ENCODE peak calls at places on chromosomes 3 and 15, in eight cellular contexts. X, Y, A, S, N, G, D and I are unnamed samples.

GRCh38 chr3:127226946-127227842 is 34.3 kb downstream of the PRR23E start:
- DNase-seq in A (no peak), X (no peak), Y (no peak), D (no peak), N (no peak), S (no peak), G (peak), I (peak)

GRCh38 chr3:123459867-123460266 is 11.0 kb upstream of the ADCY5 start:
- DNase-seq in G (no peak), Y (no peak), A (no peak), D (peak), N (no peak), S (no peak), X (no peak), I (no peak)

GRCh38 chr15:63045438-63046278 is 3.1 kb downstream of the TPM1 start:
- DNase-seq in G (no peak), A (no peak), Y (no peak), D (no peak), S (no peak), N (no peak), X (no peak), I (peak)

GRCh38 chr3:122969585-122970453 is 57.7 kb downstream of the SEMA5B start:
- DNase-seq in N (no peak), G (no peak), D (no peak), Y (no peak), S (no peak), X (no peak), A (peak), I (peak)

GRCh38 chr3:31777092-31777491 is 204.0 kb downstream of the OSBPL10 start:
- DNase-seq in D (no peak), Y (no peak), S (no peak), G (no peak), N (no peak), A (no peak), X (no peak), I (peak)

GRCh38 chr15:37891754-37892368 is 42.6 kb upstream of the TMCO5A start:
- DNase-seq in G (peak), A (peak), Y (no peak), N (no peak), X (peak), D (peak), S (no peak), I (peak)

GRCh38 chr15:77851696-77852095 is 219.0 kb upstream of the LINGO1 start:
- DNase-seq in S (no peak), D (no peak), Y (no peak), G (peak), N (no peak), A (no peak), X (no peak), I (no peak)

GRCh38 chr3:127005864-127006500 is 23.1 kb downstream of the PLXNA1 start:
- DNase-seq in D (no peak), S (no peak), N (no peak), Y (no peak), G (no peak), X (no peak), A (peak), I (peak)

GRCh38 chr3:32313723-32314473 is 75.4 kb downstream of the CMTM8 start:
- DNase-seq in D (no peak), X (no peak), N (no peak), Y (no peak), S (no peak), G (no peak), A (peak), I (peak)

GRCh38 chr3:141486735-141487418 is at the start of gene RASA2:
- DNase-seq in Y (peak), D (peak), A (no peak), G (peak), N (no peak), S (peak), X (peak), I (peak)

GRCh38 chr15:81783586-81783985 is 262.2 kb downstream of the MEX3B start:
- DNase-seq in G (no peak), D (no peak), N (no peak), S (no peak), Y (no peak), X (no peak), A (no peak), I (no peak)

GRCh38 chr3:117630469-117630868 is 920.9 kb downstream of the TUSC7 start:
- DNase-seq in Y (no peak), S (no peak), N (no peak), A (no peak), X (no peak), D (no peak), G (no peak), I (no peak)

GRCh38 chr3:177131927-177132636 is 65.2 kb downstream of the TBL1XR1 start:
- DNase-seq in A (no peak), X (no peak), G (no peak), D (no peak), N (no peak), Y (no peak), S (no peak), I (no peak)

GRCh38 chr15:64877435-64877834 is 34.3 kb upstream of the ANKDD1A start:
- DNase-seq in S (peak), N (no peak), A (no peak), D (peak), G (no peak), Y (no peak), X (no peak), I (no peak)

GRCh38 chr3:99659032-99659431 is 20.6 kb downstream of the COL8A1 start:
- DNase-seq in G (no peak), S (no peak), A (peak), Y (no peak), N (no peak), D (no peak), X (no peak), I (peak)

GRCh38 chr3:32778389-32778788 is 39.4 kb upstream of the TRIM71 start:
- DNase-seq in N (no peak), Y (no peak), X (no peak), D (peak), S (no peak), G (no peak), A (no peak), I (no peak)

GRCh38 chr15:69576948-69577351 is 124.3 kb downstream of the RPLP1 start:
- DNase-seq in S (no peak), X (no peak), G (no peak), N (no peak), Y (no peak), D (no peak), A (no peak), I (no peak)

GRCh38 chr3:15858547-15859506 is 61.0 kb upstream of the ANKRD28 start:
- DNase-seq in N (no peak), S (peak), A (peak), X (peak), D (peak), Y (peak), G (peak), I (peak)

GRCh38 chr3:69143605-69144004 is 21.2 kb upstream of the LMOD3 start:
- DNase-seq in D (no peak), G (no peak), A (peak), X (no peak), Y (no peak), S (no peak), N (no peak), I (peak)

GRCh38 chr3:42693530-42693930 is 8.2 kb downstream of the KLHL40 start:
- DNase-seq in Y (no peak), D (no peak), X (no peak), N (no peak), S (no peak), G (no peak), A (no peak), I (no peak)
- H3K27ac ChIP-seq in Y (no peak), D (no peak), X (no peak), N (no peak), S (no peak), G (no peak), A (no peak), I (no peak)

GRCh38 chr15:42581272-42581730 is 5.9 kb downstream of the STARD9 start:
- DNase-seq in S (peak), D (peak), A (peak), G (peak), Y (peak), X (peak), N (peak), I (peak)
- TF ChIP-seq CTCF in S (no peak), D (no peak), A (peak), G (no peak), Y (no peak), X (no peak), N (no peak), I (no peak)

DNA sequence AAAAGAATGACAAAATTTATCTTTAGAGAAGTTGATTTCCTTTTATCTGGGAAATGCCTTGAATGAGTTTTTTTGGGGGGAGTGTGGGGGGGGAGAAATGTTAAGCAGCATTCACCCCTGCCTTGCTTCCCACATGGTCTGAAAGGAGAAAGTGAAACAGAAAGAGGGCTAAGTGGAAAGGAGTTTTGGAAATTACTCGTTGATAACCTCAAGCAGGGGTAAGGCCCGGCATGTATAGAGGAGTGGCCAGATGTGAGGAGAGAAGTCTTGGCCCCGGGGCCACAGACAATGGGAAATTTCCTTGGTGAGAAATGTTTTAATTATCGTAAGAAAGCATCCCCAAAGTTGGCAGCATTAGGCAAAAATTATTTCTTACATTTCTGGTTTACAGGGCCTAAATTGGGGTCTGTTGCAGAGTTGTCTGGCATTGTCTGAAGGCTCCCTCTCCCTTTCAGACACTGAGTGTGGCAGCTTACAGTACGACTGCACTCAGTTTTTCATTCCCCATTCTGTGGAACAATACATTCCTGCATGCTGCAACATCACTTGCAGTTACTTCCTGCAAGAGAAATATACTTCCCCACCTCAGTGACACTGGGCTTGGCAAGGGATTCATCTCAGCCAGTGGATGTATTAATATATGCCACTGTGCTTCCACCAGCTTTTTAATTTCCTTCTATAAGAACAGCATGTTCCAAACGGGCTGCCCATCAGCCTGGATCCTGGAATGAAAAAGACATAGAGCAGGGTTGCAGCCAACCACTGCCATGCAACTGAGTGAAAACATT is 23.3 kb downstream of the B3GALNT1 start:
- DNase-seq in Y (no peak), A (no peak), X (no peak), N (no peak), G (no peak), D (no peak), S (no peak), I (no peak)
- H3K27ac ChIP-seq in Y (no peak), A (no peak), X (no peak), N (no peak), G (no peak), D (no peak), S (no peak), I (no peak)

DNA sequence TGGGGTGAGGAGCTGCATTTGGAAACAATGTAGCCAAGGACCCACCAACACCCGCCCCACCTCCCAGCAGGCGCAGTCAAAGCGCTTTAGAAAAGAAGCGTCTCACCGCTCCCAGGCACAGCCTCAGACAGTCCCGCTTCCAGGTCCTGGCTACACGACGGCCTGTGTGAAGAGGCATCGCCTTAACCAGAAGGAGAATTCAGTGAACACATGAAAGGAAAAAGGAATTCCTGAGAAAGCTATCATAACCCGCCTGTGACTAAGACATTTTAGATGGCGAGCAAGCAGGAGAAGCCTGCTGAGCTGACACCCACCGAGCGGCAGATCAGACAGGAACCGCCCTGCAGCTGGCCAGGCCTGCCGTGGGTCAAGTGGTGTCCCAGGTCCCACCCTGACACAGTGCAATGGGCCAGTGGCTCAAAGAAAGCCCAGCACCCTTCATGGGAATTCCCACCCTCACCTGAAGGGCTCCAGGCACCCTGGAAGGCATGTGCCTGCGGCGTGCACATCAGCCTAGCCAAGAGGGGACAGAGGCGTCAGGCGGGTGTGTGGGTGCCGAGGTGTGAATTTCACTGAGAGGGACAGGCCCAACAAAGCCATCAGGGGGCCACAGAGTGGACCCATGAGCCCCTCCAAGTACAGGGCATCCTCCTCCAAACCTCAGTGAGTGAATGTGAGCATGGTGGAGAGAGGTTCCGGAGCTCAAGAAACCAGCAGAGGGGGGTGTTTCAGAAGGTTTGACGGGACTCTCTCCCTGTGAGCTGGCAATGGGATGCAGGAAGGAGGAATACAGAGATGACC is 144.8 kb downstream of the NSMCE3 start:
- DNase-seq in X (no peak), G (no peak), A (no peak), D (no peak), S (no peak), Y (no peak), N (no peak), I (peak)
- TF ChIP-seq CTCF in X (peak), G (peak), A (peak), D (no peak), S (no peak), Y (no peak), N (no peak), I (no peak)

DNA sequence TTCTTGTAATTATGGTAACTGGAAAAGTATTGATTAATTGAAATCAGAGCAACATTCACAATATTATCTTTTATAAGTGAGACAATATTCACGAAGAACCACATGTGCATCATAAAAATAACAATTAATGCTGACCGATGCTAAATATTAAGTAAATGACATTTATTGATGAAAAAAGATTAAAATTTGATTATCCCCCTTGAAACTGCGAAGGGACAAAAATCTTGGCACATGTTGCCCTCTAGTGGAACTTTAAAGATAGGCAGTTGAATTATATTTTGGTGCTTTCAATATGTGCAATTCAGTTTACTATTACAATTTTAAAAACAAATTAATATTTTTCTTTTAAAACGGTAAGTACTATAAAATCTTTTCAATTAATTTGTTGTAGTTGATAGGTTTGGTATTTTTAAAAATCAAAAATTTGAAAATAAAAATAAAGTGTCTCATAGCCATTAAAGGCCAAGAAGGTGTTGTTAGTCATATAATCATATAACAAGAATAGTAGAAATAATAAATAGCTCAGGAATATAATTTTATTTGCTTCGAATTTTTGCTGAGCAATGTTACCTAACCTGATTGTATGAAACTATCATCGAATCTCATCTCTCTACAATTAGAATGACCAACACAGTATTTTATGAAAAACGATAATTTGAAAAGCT is 270.2 kb downstream of the ROBO1 start:
- DNase-seq in D (no peak), X (peak), Y (no peak), A (no peak), S (no peak), G (no peak), N (no peak), I (no peak)
- H3K27ac ChIP-seq in D (no peak), X (no peak), Y (no peak), A (no peak), S (no peak), G (no peak), N (no peak), I (no peak)

DNA sequence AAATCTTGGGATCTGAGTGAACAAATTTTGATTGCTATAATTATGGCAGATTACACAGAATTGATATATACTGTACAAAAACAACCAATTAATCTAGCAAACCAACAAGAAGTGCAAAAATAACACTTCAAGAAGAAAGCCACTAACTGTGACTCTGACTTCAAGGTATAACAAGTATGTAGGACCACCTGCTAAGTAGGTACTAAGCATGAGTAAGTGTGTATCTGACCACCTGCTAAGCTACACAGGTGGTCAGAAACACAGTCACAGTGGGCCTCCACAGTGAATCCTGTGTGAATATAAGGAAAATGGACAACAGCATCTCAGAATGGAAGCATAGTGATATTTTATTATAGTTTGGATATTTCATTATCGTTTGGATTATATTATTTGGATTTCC is 14.8 kb upstream of the PLSCR4 start:
- DNase-seq in S (no peak), A (no peak), Y (no peak), N (no peak), D (no peak), G (no peak), X (no peak), I (no peak)
- TF ChIP-seq CTCF in S (no peak), A (no peak), Y (no peak), N (no peak), D (no peak), G (no peak), X (no peak), I (no peak)

DNA sequence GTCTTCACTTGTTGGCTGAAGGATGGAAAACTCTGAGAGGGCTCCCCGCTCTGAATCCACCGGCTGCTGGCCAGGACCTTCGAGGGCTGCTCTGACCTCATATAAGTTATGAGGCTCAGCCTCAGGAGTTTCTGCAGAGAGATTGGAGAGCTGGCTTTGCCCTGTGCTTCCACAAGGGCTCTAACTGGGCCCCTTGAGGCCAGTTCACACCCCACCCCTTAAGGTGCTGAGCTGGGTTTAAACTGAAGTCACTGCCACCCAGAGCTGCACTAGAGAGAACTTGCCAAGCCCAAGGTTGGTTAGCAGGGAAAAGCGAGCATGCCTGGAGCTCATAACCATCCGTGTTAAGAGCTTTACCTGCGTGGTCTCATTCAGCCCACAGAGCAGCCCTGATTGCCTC is 2.8 kb upstream of the CCDC33 start:
- DNase-seq in X (no peak), S (no peak), G (no peak), Y (no peak), D (no peak), A (no peak), N (no peak), I (no peak)
- H3K27ac ChIP-seq in X (no peak), S (no peak), G (no peak), Y (no peak), D (no peak), A (no peak), N (no peak), I (no peak)

DNA sequence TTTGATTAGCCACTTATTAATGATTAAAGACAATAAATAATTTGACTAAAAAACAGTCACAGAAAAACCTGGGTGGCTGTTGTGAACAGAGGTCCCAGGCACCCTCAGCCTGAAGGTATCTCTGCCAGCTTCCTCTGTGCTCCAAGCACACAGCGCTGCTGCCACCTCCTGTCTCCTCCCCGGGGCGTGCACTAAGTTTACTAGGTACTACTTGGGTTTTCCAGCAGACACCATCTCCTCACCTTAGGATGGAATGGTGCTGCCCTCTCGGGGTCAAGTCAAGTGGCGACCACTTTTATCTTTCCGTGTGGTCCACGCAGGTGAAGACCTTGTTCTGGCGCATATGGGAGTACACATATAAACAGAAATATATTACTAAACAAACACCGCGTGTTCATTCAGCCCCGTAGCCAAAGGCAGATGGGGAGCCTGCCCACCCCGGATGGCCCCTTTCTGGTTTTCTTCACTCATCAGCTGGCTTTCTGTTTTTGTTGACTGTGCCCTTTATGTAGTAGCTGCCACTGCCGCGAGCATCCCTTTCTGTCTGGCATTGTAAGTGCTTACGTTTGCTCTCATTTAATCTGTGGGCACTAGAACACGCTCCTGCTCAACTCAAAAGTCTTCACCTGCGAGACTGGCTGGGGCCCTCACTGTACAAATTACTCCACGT is 128.0 kb downstream of the LRIG1 start:
- DNase-seq in D (no peak), N (no peak), X (peak), G (peak), Y (peak), S (peak), A (no peak), I (no peak)
- TF ChIP-seq CTCF in D (no peak), N (no peak), X (no peak), G (peak), Y (peak), S (no peak), A (peak), I (no peak)